ENCODE peak calls at places on chromosomes 11 and 22, in ten cellular contexts. Y, D, R, O, P, B, I, V, S and U are unnamed samples.

GRCh38 chr11:115060840-115061239 is 382.5 kb downstream of the NXPE2 start:
- DNase-seq in Y (no peak), D (no peak), R (no peak), O (no peak), P (no peak), B (no peak), I (no peak), V (no peak), S (no peak), U (no peak)

GRCh38 chr11:96607890-96608558 is 218.2 kb downstream of the JRKL start:
- DNase-seq in Y (peak), D (no peak), R (no peak), O (peak), P (no peak), B (no peak), I (peak), V (no peak), S (no peak), U (no peak)

GRCh38 chr11:117908959-117909610 is 20.1 kb downstream of the TMPRSS13 start:
- DNase-seq in Y (no peak), D (no peak), R (no peak), O (no peak), P (no peak), B (no peak), I (no peak), V (no peak), S (no peak), U (no peak)

GRCh38 chr11:115391598-115391997 is 112.6 kb downstream of the CADM1 start:
- DNase-seq in Y (no peak), D (no peak), R (no peak), O (no peak), P (no peak), B (no peak), I (no peak), V (no peak), S (no peak), U (no peak)

GRCh38 chr11:3368199-3368598 is 10.7 kb downstream of the ZNF195 start:
- DNase-seq in Y (no peak), D (no peak), R (no peak), O (peak), P (no peak), B (no peak), I (no peak), V (no peak), S (no peak), U (no peak)

GRCh38 chr11:73396985-73397384 is 20.8 kb downstream of the RELT start:
- DNase-seq in Y (no peak), D (no peak), R (no peak), O (no peak), P (no peak), B (no peak), I (no peak), V (no peak), S (no peak), U (peak)

GRCh38 chr11:8011981-8012444 is 24.9 kb downstream of the EIF3F start:
- DNase-seq in Y (peak), D (peak), R (no peak), O (peak), P (peak), B (no peak), I (peak), V (peak), S (no peak), U (no peak)

GRCh38 chr11:83364500-83365059 is 78.4 kb upstream of the CCDC90B start:
- DNase-seq in Y (no peak), D (no peak), R (no peak), O (peak), P (no peak), B (no peak), I (no peak), V (no peak), S (no peak), U (no peak)

GRCh38 chr11:32809313-32809712 is 14.9 kb upstream of the CCDC73 start:
- DNase-seq in Y (peak), D (peak), R (peak), O (peak), P (peak), B (peak), I (peak), V (no peak), S (peak), U (peak)

GRCh38 chr11:113401718-113402117 is 14.1 kb downstream of the ANKK1 start:
- DNase-seq in Y (peak), D (peak), R (peak), O (peak), P (no peak), B (peak), I (peak), V (peak), S (no peak), U (peak)

GRCh38 chr22:33539902-33540751 is 380.1 kb downstream of the LARGE1 start:
- DNase-seq in Y (no peak), D (no peak), R (no peak), O (peak), P (no peak), B (peak), I (no peak), V (peak), S (no peak), U (peak)

DNA sequence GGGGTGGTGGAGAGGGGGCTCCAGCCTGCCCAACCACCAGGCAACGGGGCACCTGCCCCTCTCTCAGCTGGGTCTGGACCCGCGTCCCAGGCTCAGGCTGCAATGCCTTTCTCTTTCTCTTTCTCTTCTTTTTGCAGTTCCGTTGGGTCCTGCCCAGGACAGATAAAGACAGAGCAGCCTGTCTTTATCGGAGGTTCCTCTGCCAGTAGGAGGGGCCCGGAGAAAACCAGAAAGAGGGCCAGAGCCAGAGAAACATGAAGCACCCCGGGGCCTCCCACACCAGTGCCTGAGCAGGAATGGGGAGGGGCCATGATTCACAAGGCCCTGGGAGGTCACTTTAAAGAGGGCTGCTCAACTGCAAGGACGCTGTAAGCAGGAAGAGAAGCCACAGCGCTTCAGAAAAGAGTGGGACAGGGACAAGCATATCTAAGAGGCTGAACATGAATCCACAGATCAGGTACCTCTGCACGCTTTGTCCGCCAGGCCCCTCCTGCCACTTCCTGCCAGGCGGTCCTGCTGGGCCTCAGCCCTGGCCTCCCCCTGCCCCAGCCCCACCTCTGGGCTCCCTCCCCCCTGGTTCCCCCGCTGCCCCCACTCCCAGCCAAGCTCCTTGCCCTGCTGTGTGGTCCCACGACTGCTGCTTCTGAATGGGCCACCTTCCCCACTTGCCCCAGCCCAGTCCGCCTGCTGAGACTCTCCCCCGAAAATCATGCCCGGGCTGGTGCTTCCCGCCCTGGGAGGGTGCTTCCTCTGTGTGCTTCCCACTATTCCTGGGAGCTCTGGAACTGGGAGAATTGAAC is at the start of gene APOBEC3C:
- DNase-seq in Y (peak), D (peak), R (peak), O (peak), P (peak), B (peak), I (peak), V (peak), S (peak), U (peak)
- TF ChIP-seq CTCF in Y (peak), D (no peak), R (no peak), O (peak), P (peak), B (no peak), I (peak), V (peak), S (no peak), U (no peak)

GRCh38 chr11:64876226-64876750 is 2.1 kb downstream of the EHD1 start:
- DNase-seq in Y (no peak), D (no peak), R (no peak), O (no peak), P (no peak), B (no peak), I (no peak), V (no peak), S (no peak), U (no peak)
- H3K4me3 ChIP-seq in Y (peak), D (peak), R (peak), O (peak), P (peak), B (peak), I (peak), V (peak), S (peak), U (peak)

DNA sequence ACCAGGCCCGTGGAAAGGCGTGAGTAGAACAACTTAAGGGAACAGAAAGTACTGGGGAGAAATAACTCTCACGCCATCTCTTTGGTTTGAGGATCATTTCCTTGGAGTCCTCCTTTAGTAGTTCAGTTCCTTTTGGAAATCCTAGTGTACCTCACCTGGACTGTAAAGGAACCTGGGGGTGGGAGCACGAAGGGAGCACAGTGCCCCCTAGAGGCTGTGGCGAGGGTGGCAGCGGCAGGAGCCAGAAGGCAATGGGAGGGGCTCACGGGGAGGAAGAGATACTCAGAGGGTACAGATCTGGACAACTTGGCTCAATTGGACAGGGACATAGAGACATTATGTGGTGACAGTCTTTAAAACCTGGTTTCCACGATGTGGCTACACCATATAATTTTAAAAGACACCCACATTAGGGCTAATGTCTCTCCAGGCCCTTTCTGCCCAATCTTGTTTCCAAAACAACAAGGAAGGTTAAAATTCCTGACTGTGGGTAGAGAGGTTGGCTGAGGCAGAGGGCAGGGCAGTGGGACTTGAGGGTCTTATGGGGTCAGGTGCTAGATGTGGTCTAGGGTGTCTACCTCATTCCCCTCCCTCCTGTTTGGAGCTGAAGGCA is 87.0 kb downstream of the CSNK2A3 start:
- DNase-seq in Y (peak), D (no peak), R (no peak), O (peak), P (no peak), B (peak), I (peak), V (no peak), S (no peak), U (peak)
- TF ChIP-seq CTCF in Y (peak), D (peak), R (peak), O (peak), P (peak), B (peak), I (peak), V (peak), S (peak), U (peak)

GRCh38 chr11:68011046-68011943 is 1.2 kb downstream of the ALDH3B1 start:
- DNase-seq in Y (no peak), D (no peak), R (no peak), O (no peak), P (no peak), B (no peak), I (no peak), V (no peak), S (no peak), U (peak)
- H3K4me3 ChIP-seq in Y (no peak), D (peak), R (peak), O (peak), P (peak), B (peak), I (peak), V (no peak), S (no peak), U (peak)

GRCh38 chr11:101456812-101457211 is 127.0 kb downstream of the TRPC6 start:
- DNase-seq in Y (peak), D (no peak), R (no peak), O (peak), P (no peak), B (no peak), I (peak), V (no peak), S (no peak), U (no peak)
- TF ChIP-seq CTCF in Y (peak), D (peak), R (no peak), O (peak), P (peak), B (peak), I (peak), V (peak), S (no peak), U (peak)

GRCh38 chr11:550021-550745 is 10.4 kb downstream of the LMNTD2 start:
- DNase-seq in Y (no peak), D (no peak), R (no peak), O (no peak), P (no peak), B (no peak), I (no peak), V (no peak), S (no peak), U (no peak)
- H3K4me3 ChIP-seq in Y (no peak), D (no peak), R (no peak), O (no peak), P (no peak), B (no peak), I (no peak), V (no peak), S (no peak), U (no peak)

GRCh38 chr22:22591348-22592299 is 32.6 kb upstream of the PRAME start:
- DNase-seq in Y (peak), D (peak), R (no peak), O (peak), P (no peak), B (no peak), I (no peak), V (no peak), S (no peak), U (no peak)
- TF ChIP-seq CTCF in Y (no peak), D (no peak), R (no peak), O (no peak), P (no peak), B (no peak), I (peak), V (no peak), S (peak), U (no peak)

GRCh38 chr11:20668844-20669832 is at the start of gene NELL1:
- DNase-seq in Y (peak), D (no peak), R (no peak), O (no peak), P (no peak), B (no peak), I (no peak), V (no peak), S (no peak), U (no peak)
- H3K4me3 ChIP-seq in Y (peak), D (no peak), R (no peak), O (no peak), P (no peak), B (peak), I (peak), V (no peak), S (no peak), U (no peak)

GRCh38 chr11:61359541-61359940 is 2.1 kb downstream of the CYB561A3 start:
- DNase-seq in Y (no peak), D (no peak), R (no peak), O (no peak), P (no peak), B (no peak), I (no peak), V (no peak), S (no peak), U (no peak)

GRCh38 chr11:61357233-61357893 is 4.3 kb downstream of the CYB561A3 start:
- DNase-seq in Y (no peak), D (no peak), R (no peak), O (no peak), P (no peak), B (no peak), I (no peak), V (no peak), S (no peak), U (no peak)

GRCh38 chr11:61356701-61357100 is 5.0 kb downstream of the CYB561A3 start:
- DNase-seq in Y (no peak), D (no peak), R (no peak), O (no peak), P (no peak), B (no peak), I (no peak), V (no peak), S (no peak), U (no peak)

GRCh38 chr11:61357894-61358239 is 3.8 kb downstream of the CYB561A3 start:
- DNase-seq in Y (no peak), D (no peak), R (no peak), O (no peak), P (no peak), B (no peak), I (no peak), V (no peak), S (no peak), U (no peak)

DNA sequence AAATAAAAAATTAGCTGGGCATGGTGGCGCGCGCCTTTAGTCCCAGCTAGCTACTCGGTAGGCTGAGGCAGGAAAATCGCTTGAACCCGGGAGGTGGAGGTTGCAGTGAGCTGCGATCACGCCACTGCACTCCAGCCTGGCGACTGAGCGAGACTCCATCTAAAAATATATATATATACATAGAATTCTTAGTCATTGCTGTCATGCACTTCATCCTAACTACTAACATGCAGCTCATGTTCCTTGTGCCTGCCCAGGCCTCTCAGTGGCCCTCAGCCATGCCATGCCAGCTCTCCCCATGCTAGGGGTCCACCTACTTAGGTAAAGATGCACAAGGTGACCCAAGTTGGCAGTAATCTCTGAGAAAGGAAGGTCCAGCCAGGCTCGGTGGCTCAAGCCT is 3.1 kb downstream of the CYB561A3 start:
- DNase-seq in Y (no peak), D (no peak), R (no peak), O (no peak), P (no peak), B (no peak), I (no peak), V (no peak), S (no peak), U (no peak)
- TF ChIP-seq CTCF in Y (no peak), D (no peak), R (no peak), O (no peak), P (no peak), B (no peak), I (no peak), V (no peak), S (no peak), U (no peak)